ENCODE peak calls at places on chromosomes 3 and 15, in five cellular contexts. M is CD8-positive, alpha-beta memory T cell; L is fibroblast of lung; I is small intestine; V is right atrium auricular region. A is an unnamed sample.

GRCh38 chr3:141795719-141796435 is 32.7 kb downstream of the GRK7 start:
- DNase-seq in M (no peak), L (peak; percentile 7), I (peak; percentile 9), V (peak; percentile 79), A (peak; percentile 82)

GRCh38 chr3:124619887-124620599 is 110.2 kb upstream of the UMPS start:
- DNase-seq in M (no peak), L (no peak), I (peak; percentile 58), V (no peak), A (no peak)

GRCh38 chr15:25372298-25372697 is 66.5 kb downstream of the UBE3A start:
- DNase-seq in M (no peak), L (peak; percentile 67), I (no peak), V (no peak), A (no peak)

GRCh38 chr15:51126842-51127241 is 32.1 kb upstream of the TNFAIP8L3 start:
- DNase-seq in M (no peak), L (no peak), I (no peak), V (no peak), A (no peak)

GRCh38 chr15:31175484-31175883 is 74.0 kb upstream of the TRPM1 start:
- DNase-seq in M (no peak), L (no peak), I (no peak), V (peak; percentile 30), A (no peak)

GRCh38 chr15:39312984-39313383 is 267.9 kb upstream of the THBS1 start:
- DNase-seq in M (no peak), L (no peak), I (peak; percentile 94), V (no peak), A (peak; percentile 48)

GRCh38 chr3:65151660-65152059 is 463.9 kb upstream of the ADAMTS9 start:
- DNase-seq in M (no peak), L (no peak), I (no peak), V (no peak), A (no peak)

GRCh38 chr15:70111203-70112017 is 13.7 kb upstream of the TLE3 start:
- DNase-seq in M (no peak), L (peak; percentile 91), I (peak; percentile 85), V (peak; percentile 78), A (peak; percentile 80)

GRCh38 chr3:63625161-63625560 is 27.3 kb upstream of the SNTN start:
- DNase-seq in M (no peak), L (peak; percentile 96), I (peak; percentile 15), V (no peak), A (no peak)

GRCh38 chr15:39834256-39834655 is 51.6 kb upstream of the FSIP1 start:
- DNase-seq in M (no peak), L (peak; percentile 68), I (no peak), V (no peak), A (no peak)

GRCh38 chr15:96200357-96200972 is 130.0 kb upstream of the NR2F2 start:
- DNase-seq in M (no peak), L (no peak), I (no peak), V (no peak), A (no peak)

GRCh38 chr15:69701198-69701597 is 248.6 kb downstream of the RPLP1 start:
- DNase-seq in M (no peak), L (no peak), I (no peak), V (no peak), A (no peak)

GRCh38 chr3:187587012-187587544 is 83.1 kb downstream of the SST start:
- DNase-seq in M (no peak), L (no peak), I (no peak), V (no peak), A (no peak)

GRCh38 chr3:166446986-166447385 is 609.8 kb upstream of the BCHE start:
- DNase-seq in M (no peak), L (peak; percentile 40), I (no peak), V (no peak), A (no peak)

GRCh38 chr3:175601521-175601920 is 742.4 kb downstream of the NAALADL2 start:
- DNase-seq in M (no peak), L (peak; percentile 46), I (no peak), V (no peak), A (no peak)

GRCh38 chr15:66292261-66293084 is 895 bp upstream of the DIS3L start:
- DNase-seq in M (peak; percentile 20), L (no peak), I (peak; percentile 17), V (no peak), A (no peak)

GRCh38 chr3:119311191-119311925 is 17.2 kb downstream of the ARHGAP31 start:
- DNase-seq in M (no peak), L (peak; percentile 93), I (no peak), V (no peak), A (no peak)

GRCh38 chr15:46166750-46167149 is 531.9 kb downstream of the SQOR start:
- DNase-seq in M (no peak), L (no peak), I (no peak), V (no peak), A (no peak)

GRCh38 chr3:59318881-59319280 is 269.1 kb upstream of the CFAP20DC start:
- DNase-seq in M (no peak), L (peak; percentile 58), I (no peak), V (no peak), A (no peak)

GRCh38 chr3:48247401-48247807 is 6.5 kb downstream of the ZNF589 start:
- DNase-seq in M (no peak), L (peak; percentile 40), I (no peak), V (no peak), A (no peak)

GRCh38 chr3:188975612-188976314 is 196.0 kb upstream of the TPRG1 start:
- DNase-seq in M (no peak), L (no peak), I (no peak), V (no peak), A (no peak)

GRCh38 chr3:122299872-122300460 is 25.1 kb upstream of the CSTA start:
- DNase-seq in M (peak; percentile 48), L (no peak), I (peak; percentile 50), V (no peak), A (no peak)

GRCh38 chr3:127613406-127613805 is 15.2 kb downstream of the MCM2 start:
- DNase-seq in M (no peak), L (peak; percentile 39), I (no peak), V (no peak), A (peak; percentile 81)

GRCh38 chr15:93703092-93703785 is 528.1 kb upstream of the MCTP2 start:
- DNase-seq in M (no peak), L (peak; percentile 19), I (no peak), V (no peak), A (no peak)

DNA sequence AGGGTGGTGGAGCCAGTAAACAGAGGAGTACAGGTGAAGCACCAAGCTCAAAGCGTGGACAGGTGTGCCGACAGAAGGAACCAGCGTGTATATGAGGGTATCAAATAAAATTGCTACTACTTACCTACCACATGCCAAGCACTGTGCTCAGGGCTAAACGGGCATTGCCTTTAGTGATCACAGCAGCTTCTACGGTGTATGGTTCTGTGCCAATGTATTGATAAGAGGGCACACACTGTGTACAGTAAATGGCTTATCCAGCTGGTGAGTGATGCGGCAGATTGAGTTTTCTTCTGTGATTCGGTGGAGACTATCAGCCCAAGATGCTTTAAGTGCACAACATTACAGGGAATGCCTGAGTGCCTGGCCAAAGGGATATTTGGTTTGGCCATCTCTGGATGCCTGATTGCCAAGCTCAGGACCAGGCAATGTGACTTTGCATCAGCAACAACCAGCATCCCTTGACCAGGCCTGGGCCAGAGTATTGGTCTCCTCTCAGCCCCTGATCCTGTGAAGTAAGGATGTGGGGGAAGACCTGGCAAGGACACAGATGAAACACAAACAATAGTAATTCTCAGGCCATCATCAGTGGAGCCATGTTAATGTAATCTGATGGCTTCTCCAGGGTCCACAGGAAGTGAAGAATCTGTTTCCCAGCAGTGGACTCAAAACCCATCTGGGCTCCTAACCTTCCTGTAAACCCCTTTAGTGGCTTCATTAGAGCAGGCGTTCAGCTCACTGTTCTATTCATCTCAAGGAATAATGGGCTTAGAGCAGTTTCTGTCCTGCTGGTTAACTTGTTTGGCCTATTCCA is 14.1 kb downstream of the STARD5 start:
- DNase-seq in M (no peak), L (no peak), I (no peak), V (no peak), A (peak; percentile 56)
- H3K27ac ChIP-seq in M (no peak overlapping the region), L (no peak overlapping the region), I (no peak overlapping the region), V (no peak overlapping the region), A (no peak overlapping the region)

DNA sequence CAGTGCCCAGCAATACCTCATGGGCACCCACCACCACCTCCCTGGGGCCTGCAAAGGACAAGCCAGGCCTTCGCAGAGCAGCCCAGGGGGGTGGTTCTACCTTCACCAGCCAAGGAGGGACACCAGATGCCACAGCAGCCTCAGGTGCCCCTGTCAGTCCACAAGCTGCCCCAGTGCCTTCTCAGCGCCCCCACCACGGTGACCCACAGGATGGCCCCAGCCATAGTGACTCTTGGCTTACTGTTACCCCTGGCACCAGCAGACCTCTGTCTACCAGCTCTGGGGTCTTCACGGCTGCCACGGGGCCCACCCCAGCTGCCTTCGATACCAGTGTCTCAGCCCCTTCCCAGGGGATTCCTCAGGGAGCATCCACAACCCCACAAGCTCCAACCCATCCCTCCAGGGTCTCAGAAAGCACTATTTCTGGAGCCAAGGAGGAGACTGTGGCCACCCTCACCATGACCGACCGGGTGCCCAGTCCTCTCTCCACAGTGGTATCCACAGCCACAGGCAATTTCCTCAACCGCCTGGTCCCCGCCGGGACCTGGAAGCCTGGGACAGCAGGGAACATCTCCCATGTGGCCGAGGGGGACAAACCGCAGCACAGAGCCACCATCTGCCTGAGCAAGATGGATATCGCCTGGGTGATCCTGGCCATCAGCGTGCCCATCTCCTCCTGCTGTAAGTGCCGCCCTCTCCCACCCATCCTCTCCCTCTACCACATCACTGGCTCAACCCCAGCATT is 19.2 kb upstream of the BFSP2 start:
- DNase-seq in M (no peak), L (no peak), I (no peak), V (no peak), A (no peak)
- H3K27ac ChIP-seq in M (no peak overlapping the region), L (no peak overlapping the region), I (no peak overlapping the region), V (no peak overlapping the region), A (no peak overlapping the region)

GRCh38 chr3:108448593-108448992 is 61.8 kb downstream of the MYH15 start:
- DNase-seq in M (no peak), L (no peak), I (no peak), V (no peak), A (no peak)
- H3K27ac ChIP-seq in M (no peak overlapping the region), L (no peak overlapping the region), I (no peak overlapping the region), V (no peak overlapping the region), A (no peak overlapping the region)

GRCh38 chr3:126356373-126357298 is 572 bp downstream of the KLF15 start:
- DNase-seq in M (peak; percentile 25), L (no peak), I (peak; percentile 6), V (no peak), A (peak; percentile 84)

GRCh38 chr3:126358038-126358815 is 1.0 kb upstream of the KLF15 start:
- DNase-seq in M (no peak), L (no peak), I (no peak), V (no peak), A (no peak)

GRCh38 chr3:126358816-126359181 is 1.6 kb upstream of the KLF15 start:
- DNase-seq in M (no peak), L (no peak), I (no peak), V (no peak), A (peak; percentile 30)

GRCh38 chr3:126355777-126356372 is 1.3 kb downstream of the KLF15 start:
- DNase-seq in M (no peak), L (peak; percentile 52), I (peak; percentile 54), V (peak; percentile 100), A (peak; percentile 94)

DNA sequence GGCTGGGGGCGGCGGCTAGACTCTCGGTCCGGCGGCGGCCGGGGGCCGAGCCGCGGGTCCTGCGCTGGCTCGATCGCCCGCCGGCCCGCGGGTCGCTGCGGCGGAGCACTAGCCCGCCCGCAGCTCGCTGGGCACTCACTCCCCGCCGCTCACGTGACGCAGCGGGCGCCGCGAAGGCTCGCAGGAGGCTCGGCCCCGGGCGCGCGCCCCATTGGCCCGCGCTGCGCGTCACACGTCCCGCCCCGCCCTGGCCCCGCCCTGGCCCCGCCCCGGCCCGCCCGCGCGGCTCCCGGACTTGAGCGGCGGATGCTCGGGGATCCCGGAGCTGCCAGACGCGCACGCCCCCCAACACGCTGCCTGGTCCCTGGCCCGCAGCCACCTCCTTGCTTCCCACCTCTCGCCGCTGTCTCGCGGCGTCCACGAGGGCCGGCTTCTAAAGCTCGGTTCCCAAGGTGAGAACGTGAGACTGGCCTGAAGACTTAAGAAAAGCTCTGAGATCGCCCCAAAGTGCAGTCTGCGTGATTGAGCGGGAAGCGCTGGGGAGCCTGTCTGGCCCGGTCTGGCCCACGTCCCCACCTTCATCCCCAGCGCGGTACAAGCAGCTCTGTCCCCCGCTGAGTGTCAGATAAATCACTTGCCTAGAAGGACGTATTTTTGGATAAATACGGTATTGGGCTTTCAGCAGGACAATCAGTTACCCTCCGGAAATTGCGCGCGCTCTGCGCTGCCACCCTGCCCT is at the start of gene KLF15:
- DNase-seq in M (peak; percentile 71), L (peak; percentile 69), I (peak; percentile 81), V (peak; percentile 92), A (peak; percentile 95)
- H3K27ac ChIP-seq in M (no peak within 1 kb of the TSS), L (no peak within 1 kb of the TSS), I (peak within 1 kb of the TSS; percentile 24), V (peak within 1 kb of the TSS; percentile 97), A (peak within 1 kb of the TSS; percentile 91)

A was measured in aorta.